ENCODE peak calls at places on chromosome 21, in four cellular contexts. J, Y, O and D are unnamed samples.

GRCh38 chr21:45014747-45015468 is 59.5 kb upstream of the ADARB1 start:
- DNase-seq in O (no peak), J (no peak), Y (no peak), D (peak; percentile 32)

GRCh38 chr21:24225432-24225831 is 1381.8 kb downstream of the MRPL39 start:
- DNase-seq in Y (no peak), J (no peak), O (no peak), D (no peak)

GRCh38 chr21:27480841-27481261 is 514.0 kb upstream of the ADAMTS5 start:
- DNase-seq in O (no peak), Y (no peak), J (no peak), D (no peak)

GRCh38 chr21:36325373-36326010 is 5.5 kb downstream of the MORC3 start:
- DNase-seq in Y (no peak), J (no peak), O (no peak), D (no peak)

GRCh38 chr21:36684957-36685714 is 13.8 kb upstream of the SIM2 start:
- DNase-seq in O (no peak), J (no peak), Y (no peak), D (no peak)

GRCh38 chr21:14115646-14116045 is 95.1 kb downstream of the LIPI start:
- DNase-seq in Y (no peak), J (no peak), O (no peak), D (no peak)

GRCh38 chr21:35779690-35780570 is 280.4 kb downstream of the SETD4 start:
- DNase-seq in J (no peak), Y (no peak), O (no peak), D (no peak)

GRCh38 chr21:42651515-42652401 is 1.7 kb upstream of the PDE9A start:
- DNase-seq in O (no peak), J (peak; percentile 78), Y (no peak), D (peak; percentile 76)

GRCh38 chr21:26490771-26491170 is 82.3 kb downstream of the CYYR1 start:
- DNase-seq in J (no peak), O (no peak), Y (no peak), D (no peak)

GRCh38 chr21:45404726-45405270 is at the start of gene COL18A1:
- DNase-seq in Y (no peak), O (no peak), J (peak; percentile 29), D (peak; percentile 80)

GRCh38 chr21:26115346-26115745 is 55.2 kb downstream of the APP start:
- DNase-seq in Y (no peak), J (no peak), O (no peak), D (no peak)

GRCh38 chr21:43343095-43343991 is 83.6 kb downstream of the SIK1 start:
- DNase-seq in J (peak; percentile 87), O (no peak), Y (no peak), D (no peak)

GRCh38 chr21:44892536-44893277 is 19.2 kb upstream of the PTTG1IP start:
- DNase-seq in O (no peak), J (peak; percentile 74), Y (no peak), D (peak; percentile 93)

GRCh38 chr21:44965251-44966022 is 25.6 kb downstream of the SLX9 start:
- DNase-seq in Y (no peak), J (no peak), O (no peak), D (peak; percentile 71)

GRCh38 chr21:44486302-44486701 is 31.0 kb downstream of the LRRC3 start:
- DNase-seq in Y (no peak), O (no peak), J (no peak), D (peak; percentile 68)

GRCh38 chr21:18369115-18369514 is 34.5 kb downstream of the TMPRSS15 start:
- DNase-seq in J (no peak), Y (no peak), O (no peak), D (no peak)

GRCh38 chr21:45259206-45259795 is 28.4 kb downstream of the POFUT2 start:
- DNase-seq in J (no peak), O (peak; percentile 43), Y (no peak), D (no peak)

GRCh38 chr21:46185717-46186116 is 1.5 kb upstream of the SPATC1L start:
- DNase-seq in Y (no peak), O (no peak), J (no peak), D (no peak)

GRCh38 chr21:24275613-24276012 is 1331.7 kb downstream of the MRPL39 start:
- DNase-seq in Y (no peak), O (no peak), J (no peak), D (no peak)

GRCh38 chr21:44658913-44659595 is 1.3 kb downstream of the KRTAP12-3 start:
- DNase-seq in Y (no peak), O (no peak), J (no peak), D (no peak)

GRCh38 chr21:29953072-29953471 is 13.3 kb upstream of the GRIK1 start:
- DNase-seq in Y (no peak), O (no peak), J (no peak), D (no peak)

GRCh38 chr21:45618846-45619485 is 24.6 kb upstream of the PCBP3 start:
- DNase-seq in O (no peak), Y (no peak), J (no peak), D (peak; percentile 56)

GRCh38 chr21:36323032-36323431 is 3.0 kb downstream of the MORC3 start:
- DNase-seq in J (no peak), O (no peak), Y (no peak), D (no peak)

GRCh38 chr21:26070822-26071425 is 99.6 kb downstream of the APP start:
- DNase-seq in O (peak; percentile 73), J (peak; percentile 35), Y (no peak), D (no peak)

GRCh38 chr21:26529556-26529955 is 43.5 kb downstream of the CYYR1 start:
- DNase-seq in Y (no peak), O (no peak), J (no peak), D (no peak)

GRCh38 chr21:21631961-21632360 is 633.8 kb downstream of the NCAM2 start:
- DNase-seq in Y (no peak), O (no peak), J (no peak), D (no peak)

GRCh38 chr21:45041351-45041805 is 33.0 kb upstream of the ADARB1 start:
- DNase-seq in O (peak; percentile 94), Y (no peak), J (peak; percentile 61), D (peak; percentile 76)

GRCh38 chr21:32315511-32316362 is 17.1 kb downstream of the MRAP start:
- DNase-seq in O (no peak), Y (no peak), J (no peak), D (no peak)

GRCh38 chr21:46667191-46667734 is 31.8 kb downstream of the PRMT2 start:
- DNase-seq in O (no peak), J (no peak), Y (no peak), D (no peak)

GRCh38 chr21:34669149-34669879 is 520 bp downstream of the CLIC6 start:
- DNase-seq in O (peak; percentile 69), Y (no peak), J (peak; percentile 23), D (no peak)

GRCh38 chr21:34670962-34671348 is 2.2 kb downstream of the CLIC6 start:
- DNase-seq in O (no peak), J (no peak), Y (no peak), D (no peak)

GRCh38 chr21:34670220-34670961 is 1.6 kb downstream of the CLIC6 start:
- DNase-seq in Y (no peak), J (peak; percentile 29), O (no peak), D (peak; percentile 74)

GRCh38 chr21:34667761-34668160 is 1.0 kb upstream of the CLIC6 start:
- DNase-seq in Y (no peak), J (no peak), O (no peak), D (no peak)

GRCh38 chr21:34668803-34669148 is at the start of gene CLIC6:
- DNase-seq in J (peak; percentile 38), O (peak; percentile 82), Y (no peak), D (no peak)
- H3K4me3 ChIP-seq in J (peak within 1 kb of the TSS; percentile 19), O (peak within 1 kb of the TSS; percentile 62), Y (peak within 1 kb of the TSS; percentile 15), D (peak within 1 kb of the TSS; percentile 18)

DNA sequence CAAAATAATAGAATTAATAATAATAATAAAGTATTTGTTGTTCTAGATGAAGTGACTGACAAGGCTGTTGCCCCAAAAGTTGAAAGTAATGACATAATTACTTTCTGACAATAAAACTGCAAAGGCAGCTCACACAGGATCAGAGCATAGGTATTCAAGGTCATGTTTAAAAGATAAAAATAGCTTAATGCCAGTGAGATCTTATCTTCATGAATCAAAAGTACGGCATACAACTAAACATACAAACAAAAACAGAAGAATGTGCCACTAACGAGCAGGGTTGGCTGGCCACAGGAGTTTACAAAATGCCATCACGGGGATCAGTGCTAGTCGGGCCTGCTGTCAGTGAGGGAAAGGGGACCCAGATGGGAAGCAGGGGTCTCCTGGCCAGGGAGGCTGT is 22.4 kb upstream of the TMPRSS2 start:
- DNase-seq in J (no peak), O (no peak), Y (no peak), D (no peak)
- TF ChIP-seq POLR2AphosphoS5 in J (no peak), O (no peak), Y (no peak), D (no peak)

DNA sequence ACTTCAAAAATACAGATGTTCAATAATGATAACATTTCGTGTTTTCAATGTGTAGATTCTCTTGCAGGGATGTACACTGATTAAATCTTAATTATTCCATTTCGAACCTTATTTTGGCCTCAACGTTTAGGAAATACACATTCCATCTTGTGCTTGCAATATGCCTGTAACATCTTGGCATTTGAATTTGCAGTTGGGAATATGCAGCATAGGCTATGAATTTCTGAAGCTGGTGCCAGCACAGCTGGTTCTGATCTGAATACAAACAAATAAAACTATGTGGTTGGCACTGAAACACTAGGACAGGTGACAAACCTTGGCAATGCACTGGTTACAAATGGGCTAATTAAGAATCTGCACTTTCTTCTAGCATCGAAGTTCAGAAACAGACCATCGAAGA is 108.4 kb downstream of the ERG start:
- DNase-seq in Y (no peak), O (no peak), J (no peak), D (no peak)
- H3K27ac ChIP-seq in Y (no peak overlapping the region), O (no peak overlapping the region), J (no peak overlapping the region), D (no peak overlapping the region)

DNA sequence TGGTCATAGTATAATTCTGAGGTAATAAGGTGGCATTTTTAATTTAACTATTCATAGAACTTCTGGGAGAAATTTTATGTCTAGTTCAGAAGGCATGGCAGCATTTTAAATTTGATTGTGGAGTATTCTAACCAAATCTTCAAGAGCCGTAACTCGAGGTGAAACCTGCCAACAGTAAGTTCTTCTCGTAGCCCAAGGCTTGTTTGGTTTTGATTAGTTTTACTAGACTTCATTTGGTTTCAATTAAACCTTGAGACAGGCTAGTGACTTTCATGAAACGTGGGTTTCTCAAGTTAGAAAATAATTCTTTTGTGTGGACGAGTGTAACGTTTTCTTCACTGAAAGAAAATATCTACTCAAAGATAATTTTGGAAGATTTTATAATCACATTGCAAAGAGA is 395.5 kb downstream of the USP25 start:
- DNase-seq in O (no peak), J (no peak), Y (no peak), D (no peak)
- H3K4me3 ChIP-seq in O (peak overlapping the region; percentile 10), J (no peak overlapping the region), Y (no peak overlapping the region), D (no peak overlapping the region)